ENCODE peak calls at places on chromosomes 13 and 19, in four cellular contexts. C is activated naive CD4-positive, alpha-beta T cell; T is fibroblast of pulmonary artery; A is NCI-H510A treated with DMSO at 0.1 percent for 48 hours. S is an unnamed sample.

GRCh38 chr13:24654741-24655140 is 25.5 kb upstream of the ATP12A start:
- DNase-seq in C (no peak), T (peak; percentile 31), A (no peak), S (no peak)

GRCh38 chr13:113652404-113653263 is 5.4 kb downstream of the ATP4B start:
- DNase-seq in C (no peak), T (no peak), A (no peak), S (no peak)

GRCh38 chr19:52453324-52454094 is at the start of gene ZNF578:
- DNase-seq in C (peak; percentile 57), T (peak; percentile 86), A (peak; percentile 15), S (no peak)

GRCh38 chr19:18650468-18651001 is 13.7 kb downstream of the KLHL26 start:
- DNase-seq in C (no peak), T (peak; percentile 69), A (no peak), S (no peak)

GRCh38 chr19:6033744-6034264 is 55.9 kb upstream of the RANBP3 start:
- DNase-seq in C (no peak), T (no peak), A (no peak), S (no peak)

GRCh38 chr13:84962849-84963248 is 836.4 kb downstream of the SLITRK6 start:
- DNase-seq in C (no peak), T (no peak), A (no peak), S (no peak)

GRCh38 chr13:36548129-36548528 is 115.8 kb downstream of the CCNA1 start:
- DNase-seq in C (no peak), T (no peak), A (no peak), S (no peak)

GRCh38 chr19:18637644-18638630 is 1.1 kb downstream of the KLHL26 start:
- DNase-seq in C (no peak), T (no peak), A (peak; percentile 55), S (no peak)

GRCh38 chr13:69020120-69020519 is 1087.5 kb upstream of the ATXN8OS start:
- DNase-seq in C (no peak), T (no peak), A (no peak), S (no peak)

GRCh38 chr19:13071444-13072205 is 31.0 kb downstream of the LYL1 start:
- DNase-seq in C (no peak), T (no peak), A (no peak), S (no peak)

GRCh38 chr19:12580180-12580694 is 29.0 kb upstream of the ZNF564 start:
- DNase-seq in C (no peak), T (peak; percentile 45), A (no peak), S (no peak)

GRCh38 chr19:20999731-21000352 is 20.6 kb upstream of the ZNF430 start:
- DNase-seq in C (peak; percentile 68), T (peak; percentile 76), A (peak; percentile 73), S (no peak)

GRCh38 chr19:13072206-13072898 is 30.3 kb downstream of the LYL1 start:
- DNase-seq in C (no peak), T (no peak), A (no peak), S (no peak)

GRCh38 chr13:42039457-42039945 is 8.9 kb upstream of the DGKH start:
- DNase-seq in C (no peak), T (no peak), A (no peak), S (no peak)

GRCh38 chr19:9786342-9786741 is 17.8 kb upstream of the ZNF846 start:
- DNase-seq in C (no peak), T (no peak), A (no peak), S (no peak)

GRCh38 chr13:25860862-25861261 is 191.0 kb downstream of the SHISA2 start:
- DNase-seq in C (no peak), T (peak; percentile 4), A (no peak), S (no peak)

GRCh38 chr13:110689711-110690110 is 16.2 kb downstream of the CARS2 start:
- DNase-seq in C (no peak), T (no peak), A (no peak), S (no peak)

GRCh38 chr19:4267101-4267900 is 11.8 kb upstream of the SHD start:
- DNase-seq in C (peak; percentile 65), T (peak; percentile 57), A (peak; percentile 56), S (no peak)

GRCh38 chr13:82800391-82800790 is 1081.9 kb downstream of the SLITRK1 start:
- DNase-seq in C (no peak), T (no peak), A (no peak), S (no peak)

GRCh38 chr13:100534147-100534818 is 54.3 kb downstream of the GGACT start:
- DNase-seq in C (no peak), T (no peak), A (no peak), S (no peak)

GRCh38 chr13:104315606-104316005 is 1249.4 kb upstream of the SLC10A2 start:
- DNase-seq in C (no peak), T (peak; percentile 95), A (no peak), S (no peak)

GRCh38 chr13:43835701-43836100 is 43.8 kb downstream of the CCDC122 start:
- DNase-seq in C (no peak), T (peak; percentile 68), A (no peak), S (no peak)

GRCh38 chr13:99778500-99778899 is 193.1 kb downstream of the ZIC5 start:
- DNase-seq in C (no peak), T (no peak), A (no peak), S (no peak)

GRCh38 chr13:46479286-46479685 is 73.7 kb upstream of the LRCH1 start:
- DNase-seq in C (no peak), T (no peak), A (no peak), S (no peak)

GRCh38 chr19:47438793-47439220 is 19.5 kb upstream of the MEIS3 start:
- DNase-seq in C (no peak), T (no peak), A (no peak), S (no peak)

GRCh38 chr19:41339936-41340335 is 13.8 kb downstream of the TGFB1 start:
- DNase-seq in C (no peak), T (peak; percentile 56), A (no peak), S (no peak)

GRCh38 chr13:98978280-98978679 is 416 bp upstream of the DOCK9 start:
- DNase-seq in C (no peak), T (peak; percentile 65), A (no peak), S (no peak)

GRCh38 chr19:30268601-30269000 is 103.6 kb upstream of the ZNF536 start:
- DNase-seq in C (no peak), T (no peak), A (no peak), S (no peak)

GRCh38 chr13:112446347-112446861 is 70.2 kb downstream of the SPACA7 start:
- DNase-seq in C (no peak), T (no peak), A (no peak), S (no peak)

GRCh38 chr19:50501186-50501567 is 9.8 kb downstream of the JOSD2 start:
- DNase-seq in C (no peak), T (no peak), A (no peak), S (no peak)

GRCh38 chr13:30832377-30832776 is 73.7 kb upstream of the MEDAG start:
- DNase-seq in C (no peak), T (no peak), A (no peak), S (no peak)

GRCh38 chr19:51258165-51258564 is 7.3 kb downstream of the SIGLECL1 start:
- DNase-seq in C (no peak), T (no peak), A (no peak), S (no peak)

GRCh38 chr13:106573279-106573831 is 5.4 kb upstream of the ARGLU1 start:
- DNase-seq in C (no peak), T (peak; percentile 59), A (no peak), S (no peak)

GRCh38 chr19:6740589-6741348 is 1.3 kb downstream of the TRIP10 start:
- DNase-seq in C (peak; percentile 13), T (no peak), A (peak; percentile 15), S (no peak)

GRCh38 chr19:33476151-33476707 is 45.4 kb downstream of the PEPD start:
- DNase-seq in C (no peak), T (no peak), A (no peak), S (no peak)

GRCh38 chr13:107216046-107216715 is 648.2 kb upstream of the ARGLU1 start:
- DNase-seq in C (no peak), T (no peak), A (no peak), S (no peak)

GRCh38 chr19:7540761-7541480 is 5.4 kb downstream of the PNPLA6 start:
- DNase-seq in C (no peak), T (peak; percentile 40), A (no peak), S (no peak)

S was measured in NK-92 treated with Interleukin-12 subunit alpha and Interleukin-12 subunit beta, amount 100 ng/mL, for 24 hours.